ENCODE peak calls at places on chromosome 21, in seven cellular contexts. One of them, this sample, is unnamed.

GRCh38 chr21:46098303-46099141 is 610 bp downstream of the COL6A2 start:
- DNase-seq in NCI-H1105: no peak
- DNase-seq in fibroblast of pulmonary artery: no peak
- DNase-seq in GM04504: no peak
- DNase-seq in SJSA1: peak; percentile 38
- DNase-seq in effector CD4-positive, alpha-beta T cell: no peak
- DNase-seq in HEK293T: no peak
- DNase-seq in this sample: peak; percentile 3

GRCh38 chr21:32940079-32941014 is 85.4 kb upstream of the OLIG2 start:
- DNase-seq in NCI-H1105: peak; percentile 47
- DNase-seq in fibroblast of pulmonary artery: peak; percentile 62
- DNase-seq in GM04504: no peak
- DNase-seq in SJSA1: peak; percentile 22
- DNase-seq in effector CD4-positive, alpha-beta T cell: peak; percentile 26
- DNase-seq in HEK293T: peak; percentile 79
- DNase-seq in this sample: no peak

GRCh38 chr21:41866274-41866809 is 12.8 kb downstream of the PRDM15 start:
- DNase-seq in NCI-H1105: no peak
- DNase-seq in fibroblast of pulmonary artery: no peak
- DNase-seq in GM04504: no peak
- DNase-seq in SJSA1: no peak
- DNase-seq in effector CD4-positive, alpha-beta T cell: no peak
- DNase-seq in HEK293T: no peak
- DNase-seq in this sample: no peak

GRCh38 chr21:33384851-33385331 is 18.3 kb upstream of the IFNGR2 start:
- DNase-seq in NCI-H1105: no peak
- DNase-seq in fibroblast of pulmonary artery: no peak
- DNase-seq in GM04504: no peak
- DNase-seq in SJSA1: no peak
- DNase-seq in effector CD4-positive, alpha-beta T cell: peak; percentile 29
- DNase-seq in HEK293T: no peak
- DNase-seq in this sample: peak; percentile 45

GRCh38 chr21:41634858-41635257 is 126.9 kb upstream of the TMPRSS2 start:
- DNase-seq in NCI-H1105: no peak
- DNase-seq in fibroblast of pulmonary artery: peak; percentile 39
- DNase-seq in GM04504: no peak
- DNase-seq in SJSA1: no peak
- DNase-seq in effector CD4-positive, alpha-beta T cell: no peak
- DNase-seq in HEK293T: no peak
- DNase-seq in this sample: no peak

GRCh38 chr21:15688809-15689208 is 41.0 kb upstream of the USP25 start:
- DNase-seq in NCI-H1105: no peak
- DNase-seq in fibroblast of pulmonary artery: no peak
- DNase-seq in GM04504: no peak
- DNase-seq in SJSA1: no peak
- DNase-seq in effector CD4-positive, alpha-beta T cell: no peak
- DNase-seq in HEK293T: no peak
- DNase-seq in this sample: no peak

GRCh38 chr21:39030127-39030884 is 152.9 kb downstream of the PSMG1 start:
- DNase-seq in NCI-H1105: no peak
- DNase-seq in fibroblast of pulmonary artery: no peak
- DNase-seq in GM04504: no peak
- DNase-seq in SJSA1: no peak
- DNase-seq in effector CD4-positive, alpha-beta T cell: no peak
- DNase-seq in HEK293T: no peak
- DNase-seq in this sample: no peak

GRCh38 chr21:38814126-38815059 is 8.7 kb downstream of the ETS2 start:
- DNase-seq in NCI-H1105: no peak
- DNase-seq in fibroblast of pulmonary artery: no peak
- DNase-seq in GM04504: no peak
- DNase-seq in SJSA1: no peak
- DNase-seq in effector CD4-positive, alpha-beta T cell: no peak
- DNase-seq in HEK293T: no peak
- DNase-seq in this sample: no peak

GRCh38 chr21:32834825-32835224 is 63.3 kb upstream of the PAXBP1 start:
- DNase-seq in NCI-H1105: no peak
- DNase-seq in fibroblast of pulmonary artery: no peak
- DNase-seq in GM04504: no peak
- DNase-seq in SJSA1: no peak
- DNase-seq in effector CD4-positive, alpha-beta T cell: no peak
- DNase-seq in HEK293T: no peak
- DNase-seq in this sample: no peak

GRCh38 chr21:41761211-41762181 is 5.4 kb downstream of the RIPK4 start:
- DNase-seq in NCI-H1105: peak; percentile 46
- DNase-seq in fibroblast of pulmonary artery: peak; percentile 27
- DNase-seq in GM04504: no peak
- DNase-seq in SJSA1: peak; percentile 62
- DNase-seq in effector CD4-positive, alpha-beta T cell: no peak
- DNase-seq in HEK293T: no peak
- DNase-seq in this sample: no peak

GRCh38 chr21:43206231-43207042 is 37.6 kb downstream of the CRYAA start:
- DNase-seq in NCI-H1105: no peak
- DNase-seq in fibroblast of pulmonary artery: no peak
- DNase-seq in GM04504: no peak
- DNase-seq in SJSA1: no peak
- DNase-seq in effector CD4-positive, alpha-beta T cell: no peak
- DNase-seq in HEK293T: no peak
- DNase-seq in this sample: no peak

This sample was measured in T-helper 2 cell treated with Interferon-gamma antibody and Interleukin-4, amounts not matched to agents 5 μg/mL and 100 μg/mL, for 36 hours.